ENCODE peak calls at places on chromosomes 4 and X, in ten cellular contexts. B, O, W, F, Y, H, V, I, T and K are unnamed samples.
A peak's percentile ranks its signal among the peaks of the same experiment; 100 is the strongest.

GRCh38 chr4:151983854-151984253 is 223.0 kb upstream of the GATB start:
- DNase-seq in B (no peak), O (no peak), W (no peak), F (peak; percentile 60), Y (no peak), H (no peak), V (no peak), I (no peak), T (no peak), K (no peak)

GRCh38 chr4:876780-877179 is 50.9 kb upstream of the CPLX1 start:
- DNase-seq in B (no peak), O (no peak), W (peak; percentile 67), F (no peak), Y (no peak), H (no peak), V (no peak), I (no peak), T (no peak), K (no peak)

GRCh38 chrX:74535633-74536141 is 78.7 kb downstream of the RLIM start:
- DNase-seq in B (peak; percentile 30), O (peak; percentile 48), W (peak; percentile 55), F (peak; percentile 70), Y (peak; percentile 81), H (peak; percentile 55), V (peak; percentile 16), I (peak; percentile 31), T (no peak), K (no peak)

GRCh38 chr4:42636591-42636990 is 20.3 kb downstream of the ATP8A1 start:
- DNase-seq in B (no peak), O (no peak), W (no peak), F (no peak), Y (no peak), H (no peak), V (no peak), I (no peak), T (no peak), K (no peak)

GRCh38 chr4:45347056-45347455 is 620.7 kb upstream of the GNPDA2 start:
- DNase-seq in B (no peak), O (no peak), W (no peak), F (no peak), Y (no peak), H (no peak), V (no peak), I (no peak), T (no peak), K (no peak)

GRCh38 chrX:24491741-24492140 is 26.7 kb downstream of the PDK3 start:
- DNase-seq in B (no peak), O (no peak), W (no peak), F (no peak), Y (no peak), H (no peak), V (no peak), I (no peak), T (no peak), K (no peak)

GRCh38 chrX:24259544-24260240 is 54.2 kb downstream of the SUPT20HL2 start:
- DNase-seq in B (peak; percentile 71), O (no peak), W (peak; percentile 13), F (peak; percentile 70), Y (peak; percentile 26), H (peak; percentile 82), V (peak; percentile 25), I (peak; percentile 42), T (peak; percentile 34), K (peak; percentile 60)

GRCh38 chr4:79065262-79065661 is 126.0 kb upstream of the PAQR3 start:
- DNase-seq in B (peak; percentile 6), O (no peak), W (no peak), F (no peak), Y (no peak), H (no peak), V (no peak), I (no peak), T (no peak), K (no peak)

GRCh38 chr4:139223682-139224317 is 46.8 kb upstream of the ELF2 start:
- DNase-seq in B (peak; percentile 56), O (no peak), W (no peak), F (peak; percentile 28), Y (no peak), H (peak; percentile 85), V (no peak), I (peak; percentile 45), T (no peak), K (no peak)

GRCh38 chr4:96035727-96036126 is 195.8 kb downstream of the PDHA2 start:
- DNase-seq in B (peak; percentile 13), O (no peak), W (no peak), F (no peak), Y (no peak), H (peak; percentile 19), V (no peak), I (no peak), T (no peak), K (no peak)
- TF ChIP-seq CTCF in B (peak; percentile 16), O (peak; percentile 39), W (peak; percentile 16), F (no peak), Y (no peak), H (peak; percentile 21), V (no peak), I (peak; percentile 15), T (peak; percentile 16), K (no peak)

GRCh38 chr4:63302078-63302477 is 1107.2 kb downstream of the TECRL start:
- DNase-seq in B (no peak), O (no peak), W (no peak), F (no peak), Y (no peak), H (no peak), V (no peak), I (no peak), T (no peak), K (no peak)

DNA sequence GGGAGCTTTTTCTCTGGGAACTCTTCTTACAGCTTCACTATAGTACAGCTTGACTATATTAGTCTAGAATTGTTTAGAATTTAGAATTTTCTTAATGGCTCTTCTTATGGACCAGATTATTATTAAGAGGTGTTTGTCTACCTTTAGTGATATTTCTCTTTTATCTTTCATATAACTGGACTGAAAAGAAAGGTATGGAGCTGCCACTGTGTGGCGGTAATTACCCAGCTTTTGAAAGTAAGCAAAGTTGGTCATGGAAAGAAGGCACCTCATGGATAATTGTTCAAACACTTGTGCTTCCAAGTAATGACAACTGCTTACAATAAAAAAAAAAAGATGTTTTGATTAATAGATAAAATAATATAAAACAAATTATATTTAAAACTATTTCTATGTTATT is 1112.5 kb downstream of the TECRL start:
- DNase-seq in B (no peak), O (no peak), W (peak; percentile 24), F (no peak), Y (no peak), H (no peak), V (no peak), I (no peak), T (no peak), K (no peak)
- TF ChIP-seq CTCF in B (no peak), O (no peak), W (no peak), F (no peak), Y (no peak), H (no peak), V (no peak), I (no peak), T (no peak), K (no peak)

GRCh38 chrX:84189125-84189524 is 1.1 kb upstream of the RPS6KA6 start:
- DNase-seq in B (no peak), O (no peak), W (no peak), F (no peak), Y (no peak), H (no peak), V (no peak), I (no peak), T (no peak), K (no peak)

GRCh38 chrX:84192006-84192405 is 4.0 kb upstream of the RPS6KA6 start:
- DNase-seq in B (no peak), O (no peak), W (no peak), F (no peak), Y (no peak), H (no peak), V (no peak), I (no peak), T (no peak), K (no peak)

GRCh38 chrX:84188320-84188834 is 378 bp upstream of the RPS6KA6 start:
- DNase-seq in B (no peak), O (no peak), W (peak; percentile 48), F (peak; percentile 54), Y (peak; percentile 55), H (peak; percentile 44), V (no peak), I (peak; percentile 32), T (peak; percentile 26), K (peak; percentile 25)

GRCh38 chrX:84186603-84187358 is 1.2 kb downstream of the RPS6KA6 start:
- DNase-seq in B (no peak), O (no peak), W (peak; percentile 8), F (peak; percentile 2), Y (peak; percentile 14), H (peak; percentile 31), V (no peak), I (no peak), T (no peak), K (no peak)

DNA sequence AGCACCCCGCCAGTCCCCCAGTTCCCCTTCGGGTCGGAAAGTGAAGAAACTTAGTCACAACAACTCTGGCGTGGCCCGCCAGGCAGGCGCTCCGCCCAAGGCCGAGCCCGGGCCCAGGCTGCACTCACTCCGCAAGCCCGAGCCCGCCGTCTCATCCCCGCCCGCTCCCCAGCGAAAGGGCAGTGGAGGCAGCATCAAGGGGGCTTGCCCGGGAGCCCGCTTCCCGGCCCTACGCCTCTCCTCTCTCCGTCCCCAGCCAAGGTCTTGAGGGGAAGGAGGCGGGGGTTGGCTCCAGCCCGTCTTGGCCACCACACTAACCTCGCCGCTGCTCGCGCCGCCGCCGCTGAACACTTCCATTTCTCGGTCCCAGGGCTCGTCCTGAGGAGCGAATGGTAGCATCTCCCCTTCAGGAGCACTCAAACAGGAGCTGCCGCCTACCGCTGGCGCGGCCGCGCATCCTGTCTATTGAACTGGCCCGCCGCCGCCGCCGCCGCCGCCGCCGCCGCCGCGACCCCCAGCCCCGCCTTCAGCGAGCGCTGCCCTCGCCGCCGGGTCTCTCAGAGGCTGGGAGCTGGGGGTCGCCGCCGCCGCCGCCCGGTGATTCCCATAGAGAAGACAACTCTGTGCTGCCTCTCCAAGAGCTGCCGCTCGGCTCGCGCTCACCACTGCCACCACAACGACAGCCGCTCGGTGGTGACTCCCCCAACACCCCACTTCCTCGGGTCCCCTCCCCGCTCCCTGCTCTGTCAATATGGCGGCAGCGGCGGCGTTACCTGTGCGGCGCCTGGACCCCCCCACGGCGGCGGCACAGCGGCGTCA is at the start of gene RPS6KA6:
- DNase-seq in B (no peak), O (peak; percentile 43), W (peak; percentile 44), F (peak; percentile 3), Y (peak; percentile 22), H (peak; percentile 30), V (no peak), I (no peak), T (no peak), K (no peak)
- TF ChIP-seq CTCF in B (no peak), O (no peak), W (no peak), F (no peak), Y (no peak), H (no peak), V (no peak), I (no peak), T (no peak), K (no peak)

DNA sequence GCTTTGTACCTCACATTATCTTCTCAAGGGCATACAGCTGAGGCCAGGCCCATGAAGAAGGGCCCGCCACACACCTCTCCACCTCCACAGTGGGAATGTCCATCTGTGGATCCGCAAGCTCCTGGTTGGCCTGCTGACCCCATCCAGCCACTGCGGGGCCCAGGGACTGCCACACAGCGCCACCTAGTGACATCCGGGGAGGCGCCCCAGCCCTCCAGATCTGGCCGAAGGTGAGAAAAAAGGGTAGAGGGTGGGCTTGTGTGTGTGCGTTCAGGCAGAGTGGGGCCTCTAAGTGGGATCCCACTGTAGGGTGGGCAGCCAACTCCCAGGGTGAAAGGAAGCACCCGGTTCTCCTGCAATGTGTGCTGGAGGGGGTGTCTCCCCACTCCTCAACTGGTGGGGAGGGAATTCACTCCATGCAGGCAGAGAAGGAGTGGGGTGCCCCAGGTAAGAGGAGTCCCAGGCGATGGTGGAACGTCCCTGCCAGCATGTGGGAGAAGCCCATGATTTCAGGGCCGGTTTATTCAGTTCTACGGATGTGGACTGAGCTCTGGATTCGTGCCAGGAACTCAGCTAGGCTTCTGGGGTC is 117.3 kb downstream of the ENPP6 start:
- DNase-seq in B (peak; percentile 48), O (no peak), W (no peak), F (peak; percentile 38), Y (peak; percentile 31), H (no peak), V (no peak), I (no peak), T (no peak), K (no peak)
- TF ChIP-seq CTCF in B (peak; percentile 90), O (peak; percentile 64), W (no peak), F (peak; percentile 62), Y (peak; percentile 49), H (peak; percentile 44), V (no peak), I (peak; percentile 59), T (peak; percentile 69), K (peak; percentile 27)